ENCODE peak calls at places on chromosomes 3 and 15, in five cellular contexts. T is hepatocyte, U is GM12878, A is IMR-90, L is psoas muscle. J is an unnamed sample. For H3K4me1, the result is how much of the 10 kb centered on the place peaks cover.

GRCh38 chr15:101697488-101697887 is 26.8 kb downstream of the TARS3 start:
- DNase-seq in T (no peak), U (no peak), A (no peak), L (no peak), J (no peak)

GRCh38 chr3:50585919-50586762 is 16.8 kb downstream of the HEMK1 start:
- DNase-seq in T (no peak), U (no peak), A (no peak), L (peak), J (no peak)

GRCh38 chr15:70253461-70254156 is 155.9 kb upstream of the TLE3 start:
- DNase-seq in T (no peak), U (no peak), A (no peak), L (peak), J (no peak)

GRCh38 chr3:115270849-115271248 is 123.8 kb upstream of the ZBTB20 start:
- DNase-seq in T (no peak), U (no peak), A (no peak), L (no peak), J (no peak)

GRCh38 chr15:52112203-52112750 is 298 bp downstream of the BCL2L10 start:
- DNase-seq in T (peak), U (no peak), A (no peak), L (no peak), J (no peak)

GRCh38 chr15:82942691-82943090 is 9.8 kb downstream of the HOMER2 start:
- DNase-seq in T (peak), U (no peak), A (no peak), L (peak), J (no peak)

GRCh38 chr3:21705769-21706168 is 45.2 kb downstream of the ZNF385D start:
- DNase-seq in T (no peak), U (no peak), A (peak), L (peak), J (peak)

GRCh38 chr15:75172168-75172841 is 29.4 kb upstream of the C15orf39 start:
- DNase-seq in T (no peak), U (no peak), A (no peak), L (no peak), J (no peak)

GRCh38 chr3:34260266-34260990 is 462.0 kb downstream of the PDCD6IP start:
- DNase-seq in T (peak), U (no peak), A (peak), L (no peak), J (no peak)

GRCh38 chr15:38414351-38414750 is 39.6 kb upstream of the FAM98B start:
- DNase-seq in T (peak), U (no peak), A (peak), L (peak), J (peak)

GRCh38 chr3:98746882-98747281 is 16.3 kb upstream of the ST3GAL6 start:
- DNase-seq in T (no peak), U (no peak), A (no peak), L (no peak), J (no peak)

GRCh38 chr3:108662141-108662738 is 72.7 kb downstream of the DZIP3 start:
- DNase-seq in T (peak), U (peak), A (peak), L (no peak), J (no peak)

GRCh38 chr3:107458871-107459270 is 63.9 kb upstream of the BBX start:
- DNase-seq in T (no peak), U (no peak), A (no peak), L (no peak), J (no peak)

GRCh38 chr3:146374146-146374545 is 95.2 kb downstream of the PLSCR2 start:
- DNase-seq in T (no peak), U (no peak), A (peak), L (no peak), J (no peak)

GRCh38 chr3:169661567-169662214 is 1.8 kb downstream of the MECOM start:
- DNase-seq in T (peak), U (no peak), A (peak), L (peak), J (no peak)

GRCh38 chr3:169659858-169660614 is 3.5 kb downstream of the MECOM start:
- DNase-seq in T (no peak), U (no peak), A (no peak), L (no peak), J (no peak)

GRCh38 chr3:169659096-169659521 is 4.4 kb downstream of the MECOM start:
- DNase-seq in T (no peak), U (no peak), A (no peak), L (no peak), J (no peak)

GRCh38 chr3:169662215-169663070 is 1.1 kb downstream of the MECOM start:
- DNase-seq in T (peak), U (no peak), A (peak), L (peak), J (peak)

GRCh38 chr3:169660709-169661566 is 2.6 kb downstream of the MECOM start:
- DNase-seq in T (peak), U (no peak), A (peak), L (no peak), J (no peak)
- H3K4me1 ChIP-seq in T (under half), U (under half), A (under half), L (under half), J (under half)

GRCh38 chr3:123663977-123664376 is 79.1 kb upstream of the HACD2 start:
- DNase-seq in T (no peak), U (no peak), A (no peak), L (no peak), J (no peak)

GRCh38 chr3:123660900-123661299 is 76.0 kb upstream of the HACD2 start:
- DNase-seq in T (peak), U (no peak), A (peak), L (peak), J (peak)

GRCh38 chr3:123667784-123668183 is 82.9 kb upstream of the HACD2 start:
- DNase-seq in T (no peak), U (no peak), A (peak), L (no peak), J (no peak)

GRCh38 chr3:123661973-123662372 is 77.1 kb upstream of the HACD2 start:
- DNase-seq in T (no peak), U (no peak), A (no peak), L (no peak), J (no peak)

DNA sequence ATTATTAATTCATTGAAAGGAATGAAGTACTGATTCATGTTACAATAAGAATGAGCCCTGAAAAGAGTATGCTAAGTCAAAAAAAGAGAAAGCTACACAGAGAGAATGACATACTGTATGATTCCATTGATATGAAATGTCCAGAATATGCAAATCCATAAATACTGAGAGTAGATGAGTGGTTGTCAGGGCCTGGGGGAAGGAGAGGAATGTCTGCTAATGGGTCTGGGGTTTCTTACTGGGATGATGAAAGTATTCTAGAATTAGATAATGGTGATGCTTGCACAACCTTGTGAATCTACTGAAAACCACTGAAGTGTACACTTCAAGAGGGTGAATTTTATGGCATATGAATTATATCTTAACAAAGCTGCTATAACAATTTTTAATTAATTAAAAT is 79.9 kb upstream of the HACD2 start:
- DNase-seq in T (no peak), U (no peak), A (peak), L (no peak), J (no peak)
- H3K4me1 ChIP-seq in T (under half), U (under half), A (under half), L (under half), J (half or more)

DNA sequence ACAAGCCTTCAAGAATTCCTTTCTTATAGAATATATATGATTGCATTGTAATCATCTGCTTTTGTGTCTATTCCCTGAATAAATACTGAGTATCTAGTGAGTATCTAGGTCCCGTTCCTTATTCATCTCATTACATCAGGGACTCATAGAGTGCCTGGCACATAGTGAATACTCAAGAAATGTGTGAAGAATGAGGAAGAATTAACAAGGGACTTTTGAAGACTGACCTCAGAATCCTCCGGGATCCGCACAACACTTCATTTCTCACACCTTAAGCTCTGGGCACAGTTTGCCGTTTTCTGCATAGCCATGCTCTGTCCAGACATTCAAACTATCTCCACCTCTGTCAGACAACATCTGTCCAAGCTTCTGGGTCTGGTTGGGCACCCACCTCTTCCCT is 108.8 kb downstream of the STAC start:
- DNase-seq in T (no peak), U (no peak), A (no peak), L (no peak), J (no peak)
- H3K4me1 ChIP-seq in T (under half), U (under half), A (under half), L (under half), J (under half)

GRCh38 chr3:69088033-69088432 is 3.3 kb downstream of the ARL6IP5 start:
- DNase-seq in T (no peak), U (no peak), A (peak), L (no peak), J (no peak)

GRCh38 chr3:69087030-69087791 is 2.5 kb downstream of the ARL6IP5 start:
- DNase-seq in T (no peak), U (no peak), A (no peak), L (no peak), J (no peak)

GRCh38 chr3:69084668-69085542 is at the start of gene ARL6IP5:
- DNase-seq in T (peak), U (peak), A (peak), L (peak), J (peak)

GRCh38 chr3:69085543-69086132 is 901 bp downstream of the ARL6IP5 start:
- DNase-seq in T (peak), U (no peak), A (no peak), L (peak), J (no peak)

GRCh38 chr3:69086133-69086722 is 1.5 kb downstream of the ARL6IP5 start:
- DNase-seq in T (peak), U (no peak), A (peak), L (peak), J (peak)
- H3K4me1 ChIP-seq in T (under half), U (under half), A (under half), L (half or more), J (half or more)

GRCh38 chr3:12909710-12910109 is 68.3 kb upstream of the RPL32 start:
- DNase-seq in T (no peak), U (no peak), A (no peak), L (no peak), J (no peak)
- H3K4me1 ChIP-seq in T (under half), U (under half), A (under half), L (under half), J (under half)

DNA sequence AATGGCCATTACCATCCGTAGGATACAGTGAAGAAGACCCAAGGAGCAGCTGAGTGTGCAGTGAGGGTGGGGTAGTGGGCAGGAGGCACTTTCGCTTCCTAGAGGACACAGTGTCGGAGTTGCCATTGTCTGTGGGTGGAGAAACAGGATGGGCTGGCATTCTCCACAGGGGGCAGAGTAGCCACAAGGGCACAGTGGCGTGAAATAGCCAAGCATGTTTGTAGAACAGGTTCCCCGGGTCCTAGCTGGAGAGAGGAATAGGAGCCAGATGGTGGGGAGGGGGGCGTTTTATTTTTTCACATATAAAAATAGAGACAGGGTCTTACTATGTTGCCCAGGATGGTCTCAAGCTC is 3.5 kb downstream of the SLC6A6 start:
- DNase-seq in T (no peak), U (no peak), A (no peak), L (no peak), J (no peak)
- H3K4me1 ChIP-seq in T (under half), U (under half), A (under half), L (half or more), J (under half)

GRCh38 chr3:46942481-46943236 is 33.9 kb downstream of the CCDC12 start:
- DNase-seq in T (no peak), U (no peak), A (no peak), L (no peak), J (no peak)
- H3K4me1 ChIP-seq in T (half or more), U (under half), A (under half), L (half or more), J (under half)

DNA sequence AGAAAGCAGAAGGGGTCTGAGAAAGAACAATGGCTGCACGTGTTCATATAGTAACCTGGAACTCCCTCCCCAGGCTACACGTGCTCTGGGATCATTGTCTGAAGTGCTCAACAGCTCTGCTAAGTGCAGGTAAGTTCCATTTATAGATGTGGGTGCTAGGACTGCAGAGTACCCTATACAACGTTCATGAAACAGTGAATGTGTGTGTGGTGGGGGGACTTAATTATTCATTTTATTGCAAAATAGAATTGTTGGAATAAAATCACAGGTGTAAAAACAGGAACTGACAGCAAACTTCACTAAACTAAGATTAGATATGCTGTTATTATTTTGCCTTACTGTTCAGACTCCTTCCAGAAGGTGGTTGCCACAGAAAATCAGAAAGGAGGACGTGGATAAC is 68.5 kb downstream of the CCR4 start:
- DNase-seq in T (no peak), U (no peak), A (no peak), L (no peak), J (no peak)
- H3K4me1 ChIP-seq in T (under half), U (under half), A (under half), L (under half), J (under half)

GRCh38 chr15:76994001-76994400 is 925 bp upstream of the PSTPIP1 start:
- DNase-seq in T (no peak), U (no peak), A (no peak), L (no peak), J (no peak)
- H3K4me1 ChIP-seq in T (under half), U (under half), A (under half), L (under half), J (under half)

J was measured in thoracic aorta.